ENCODE peak calls at places on chromosomes 5 and 9, in ten cellular contexts. I, H, A, N, O, C, V, Z, G and U are unnamed samples.

GRCh38 chr9:70580593-70581195 is 166.2 kb upstream of the KLF9 start:
- DNase-seq in H (no peak), V (no peak), N (no peak), C (no peak), G (no peak), O (no peak), Z (no peak), A (no peak), I (no peak), U (no peak)

GRCh38 chr5:38210701-38211353 is 47.5 kb upstream of the EGFLAM start:
- DNase-seq in C (no peak), Z (no peak), H (no peak), V (no peak), O (no peak), N (no peak), A (no peak), G (no peak), I (no peak), U (no peak)

GRCh38 chr5:58671155-58671554 is 88.3 kb downstream of the RAB3C start:
- DNase-seq in O (no peak), V (no peak), C (no peak), A (no peak), Z (no peak), I (no peak), H (no peak), N (no peak), G (no peak), U (no peak)

GRCh38 chr5:35924950-35925722 is 13.3 kb downstream of the CAPSL start:
- DNase-seq in N (peak), Z (peak), G (peak), A (peak), C (peak), V (peak), O (peak), I (peak), H (peak), U (no peak)

GRCh38 chr9:110241491-110242321 is 14.6 kb downstream of the TXN start:
- DNase-seq in A (no peak), H (peak), O (no peak), V (no peak), I (no peak), N (no peak), Z (no peak), G (peak), C (peak), U (no peak)

GRCh38 chr9:37037744-37038640 is 3.9 kb upstream of the PAX5 start:
- DNase-seq in Z (no peak), N (no peak), I (peak), O (no peak), A (no peak), G (no peak), H (no peak), C (no peak), V (no peak), U (no peak)

GRCh38 chr5:116531117-116531516 is 43.5 kb downstream of the SEMA6A start:
- DNase-seq in H (no peak), Z (no peak), I (no peak), O (no peak), C (no peak), G (no peak), A (no peak), V (no peak), N (no peak), U (no peak)

GRCh38 chr9:116673375-116673774 is 13.7 kb upstream of the TRIM32 start:
- DNase-seq in G (no peak), N (no peak), I (no peak), V (no peak), A (no peak), O (no peak), Z (no peak), C (no peak), H (no peak), U (no peak)

GRCh38 chr5:1516615-1517601 is 6.9 kb downstream of the LPCAT1 start:
- DNase-seq in Z (no peak), A (peak), C (peak), O (peak), H (peak), V (peak), I (no peak), G (peak), N (peak), U (peak)

GRCh38 chr5:5419291-5420210 is 2.9 kb upstream of the ICE1 start:
- DNase-seq in O (no peak), A (no peak), N (no peak), C (peak), V (peak), Z (no peak), I (peak), H (peak), G (peak), U (no peak)

GRCh38 chr9:72443855-72444254 is 77.6 kb upstream of the TMC1 start:
- DNase-seq in Z (no peak), A (no peak), C (peak), H (no peak), G (peak), V (no peak), N (no peak), O (no peak), I (peak), U (no peak)

GRCh38 chr5:38509185-38509584 is 47.3 kb downstream of the LIFR start:
- DNase-seq in V (peak), C (peak), I (no peak), H (peak), A (no peak), O (no peak), N (no peak), G (peak), Z (no peak), U (no peak)

GRCh38 chr9:13241283-13241682 is 38.2 kb downstream of the MPDZ start:
- DNase-seq in N (no peak), O (no peak), I (no peak), G (no peak), C (no peak), V (no peak), Z (no peak), A (no peak), H (no peak), U (no peak)

GRCh38 chr5:174609116-174609515 is 115.3 kb upstream of the MSX2 start:
- DNase-seq in C (no peak), G (no peak), Z (peak), I (no peak), A (no peak), H (no peak), V (no peak), O (no peak), N (no peak), U (no peak)

GRCh38 chr5:180333661-180334060 is 19.5 kb downstream of the GFPT2 start:
- DNase-seq in G (peak), V (no peak), H (peak), I (no peak), O (no peak), Z (peak), A (no peak), C (peak), N (no peak), U (no peak)

GRCh38 chr5:177446184-177447065 is at the start of gene PRR7:
- DNase-seq in V (no peak), I (peak), N (peak), A (no peak), C (peak), G (peak), H (peak), Z (no peak), O (peak), U (peak)

GRCh38 chr9:117963493-117963892 is 259.3 kb downstream of the TLR4 start:
- DNase-seq in A (no peak), V (no peak), H (no peak), G (no peak), O (no peak), C (no peak), I (no peak), N (no peak), Z (no peak), U (no peak)

GRCh38 chr5:169350759-169351240 is 49.9 kb upstream of the SLIT3 start:
- DNase-seq in C (peak), I (no peak), N (no peak), V (peak), Z (peak), G (peak), A (no peak), O (no peak), H (peak), U (no peak)

GRCh38 chr9:30382271-30382670 is 2002.2 kb upstream of the ACO1 start:
- DNase-seq in C (peak), V (no peak), N (no peak), G (peak), I (no peak), O (no peak), A (no peak), H (peak), Z (no peak), U (no peak)

GRCh38 chr9:137027369-137028012 is 546 bp downstream of the ABCA2 start:
- DNase-seq in Z (no peak), N (no peak), G (no peak), H (no peak), I (no peak), C (no peak), V (no peak), O (no peak), A (no peak), U (no peak)

GRCh38 chr9:93670208-93671029 is 94.0 kb downstream of the PHF2 start:
- DNase-seq in H (peak), V (no peak), I (no peak), A (no peak), O (peak), N (peak), C (peak), Z (no peak), G (peak), U (peak)

GRCh38 chr9:81461196-81461595 is 228.2 kb downstream of the TLE1 start:
- DNase-seq in G (no peak), H (peak), C (no peak), I (no peak), Z (no peak), N (no peak), V (no peak), O (no peak), A (no peak), U (no peak)

GRCh38 chr9:28365020-28365640 is 791.8 kb upstream of the C9orf72 start:
- DNase-seq in V (no peak), O (no peak), G (no peak), C (peak), Z (no peak), H (peak), I (no peak), A (no peak), N (no peak), U (no peak)

GRCh38 chr5:116482394-116482793 is 92.2 kb downstream of the SEMA6A start:
- DNase-seq in A (no peak), Z (no peak), G (peak), H (peak), C (peak), V (no peak), N (no peak), I (no peak), O (no peak), U (no peak)

GRCh38 chr9:9352877-9353481 is 1259.8 kb downstream of the PTPRD start:
- DNase-seq in Z (no peak), A (no peak), I (no peak), H (peak), N (no peak), G (peak), O (no peak), C (peak), V (no peak), U (no peak)
- TF ChIP-seq CTCF in Z (no peak), A (no peak), I (peak), H (peak), N (peak), G (peak), O (peak), C (peak), V (peak), U (peak)

GRCh38 chr5:138354926-138355378 is 2.5 kb downstream of the KDM3B start:
- DNase-seq in Z (peak), C (peak), A (no peak), G (peak), O (no peak), N (no peak), I (peak), V (no peak), H (peak), U (no peak)
- TF ChIP-seq CTCF in Z (no peak), C (peak), A (no peak), G (no peak), O (no peak), N (no peak), I (no peak), V (peak), H (peak), U (peak)

GRCh38 chr5:80711938-80712337 is 57.2 kb upstream of the DHFR start:
- DNase-seq in A (no peak), H (peak), Z (no peak), O (no peak), C (peak), V (no peak), I (peak), G (peak), N (no peak), U (no peak)
- TF ChIP-seq CTCF in A (no peak), H (peak), Z (no peak), O (peak), C (peak), V (peak), I (peak), G (peak), N (no peak), U (peak)

DNA sequence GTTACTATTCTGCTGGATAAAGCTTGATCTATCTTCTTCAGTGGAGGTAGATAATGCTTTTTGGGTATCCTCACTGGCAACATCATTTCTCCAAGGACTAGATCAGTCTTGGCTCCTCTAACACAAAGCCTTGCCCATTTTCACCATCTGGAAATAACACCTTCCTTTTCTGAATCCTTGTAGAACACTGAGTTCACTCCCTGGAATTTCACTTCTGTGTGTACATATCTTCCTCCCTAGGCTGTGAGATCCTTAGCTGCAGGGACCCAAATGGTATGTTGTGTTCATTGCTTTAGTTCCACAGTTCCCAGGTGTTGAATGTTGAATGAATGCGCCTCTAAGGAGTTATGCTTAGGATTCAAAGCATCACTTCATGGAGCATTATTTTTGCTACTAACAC is 16.7 kb upstream of the SLC36A1 start:
- DNase-seq in Z (no peak), A (no peak), C (no peak), N (no peak), V (no peak), G (no peak), O (no peak), H (no peak), I (no peak), U (no peak)
- TF ChIP-seq CTCF in Z (no peak), A (no peak), C (no peak), N (no peak), V (no peak), G (no peak), O (no peak), H (no peak), I (no peak), U (no peak)